ENCODE peak calls at places on chromosomes 6 and 20, in five cellular contexts. H, Q, J, C and I are unnamed samples.

GRCh38 chr6:142421285-142422202 is 119.7 kb downstream of the ADGRG6 start:
- DNase-seq in C (no peak), J (no peak), Q (no peak), H (no peak), I (no peak)

GRCh38 chr6:44921787-44922186 is 406.3 kb upstream of the RUNX2 start:
- DNase-seq in Q (peak), C (no peak), H (no peak), J (no peak), I (no peak)

GRCh38 chr6:56364482-56365313 is 117.3 kb upstream of the COL21A1 start:
- DNase-seq in J (no peak), Q (no peak), H (no peak), C (no peak), I (no peak)

GRCh38 chr6:170212051-170212756 is 78.7 kb downstream of the DLL1 start:
- DNase-seq in Q (no peak), J (no peak), H (no peak), C (no peak), I (no peak)

GRCh38 chr20:47642624-47643023 is 140.9 kb downstream of the NCOA3 start:
- DNase-seq in J (no peak), Q (no peak), H (no peak), C (no peak), I (no peak)

GRCh38 chr20:61289166-61289565 is 37.1 kb downstream of the CDH4 start:
- DNase-seq in C (no peak), Q (no peak), H (no peak), J (no peak), I (no peak)

GRCh38 chr20:57409672-57410397 is 18.6 kb downstream of the RBM38 start:
- DNase-seq in C (no peak), Q (no peak), H (no peak), J (peak), I (no peak)

GRCh38 chr20:17431621-17432364 is 99.4 kb downstream of the BFSP1 start:
- DNase-seq in Q (peak), C (no peak), J (peak), H (peak), I (peak)

GRCh38 chr6:69232506-69233194 is 564.2 kb downstream of the LMBRD1 start:
- DNase-seq in C (no peak), Q (peak), J (peak), H (peak), I (no peak)

GRCh38 chr20:41534842-41535241 is 83.3 kb downstream of the CHD6 start:
- DNase-seq in Q (no peak), H (no peak), J (peak), C (no peak), I (no peak)

GRCh38 chr20:17602493-17602892 is 32.6 kb downstream of the DSTN start:
- DNase-seq in Q (no peak), H (no peak), J (no peak), C (no peak), I (no peak)

GRCh38 chr6:33983109-33983475 is 162.8 kb downstream of the GRM4 start:
- DNase-seq in C (no peak), Q (peak), J (peak), H (no peak), I (peak)

GRCh38 chr6:2876210-2877056 is 26.7 kb downstream of the SERPINB9 start:
- DNase-seq in H (no peak), J (no peak), Q (peak), C (no peak), I (peak)

GRCh38 chr20:59291740-59292139 is 8.7 kb upstream of the EDN3 start:
- DNase-seq in J (no peak), C (no peak), H (no peak), Q (no peak), I (no peak)

GRCh38 chr20:34215711-34216381 is 25.4 kb upstream of the ASIP start:
- DNase-seq in C (no peak), H (peak), J (peak), Q (peak), I (peak)

GRCh38 chr6:113694278-113695077 is 162.7 kb upstream of the MARCKS start:
- DNase-seq in Q (peak), J (no peak), H (no peak), C (no peak), I (no peak)
- TF ChIP-seq ZNF274 in Q (no peak), J (no peak), H (no peak), C (no peak), I (no peak)

DNA sequence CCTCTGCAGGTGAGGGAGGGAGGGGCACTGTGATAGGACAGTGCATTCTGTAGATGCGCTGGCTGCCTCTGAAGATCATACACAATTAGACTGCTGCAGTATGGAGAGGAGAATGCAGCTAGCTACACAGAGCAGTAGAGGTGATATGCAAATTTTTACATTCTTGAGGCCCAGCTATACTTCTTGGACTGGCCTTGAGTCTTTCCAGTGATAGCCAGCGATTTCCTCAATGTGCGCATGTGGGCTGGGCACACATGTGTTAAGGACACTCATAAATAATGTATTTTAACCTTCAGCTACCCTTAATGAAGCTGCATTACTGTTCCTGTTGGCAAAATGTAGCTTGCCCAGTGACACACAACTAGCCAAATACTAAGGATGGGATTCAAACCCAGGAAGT is 19.0 kb downstream of the TTPAL start:
- DNase-seq in J (no peak), H (no peak), C (no peak), Q (no peak), I (no peak)
- TF ChIP-seq ZNF274 in J (no peak), H (no peak), C (no peak), Q (no peak), I (no peak)

GRCh38 chr20:2595076-2595475 is 57.4 kb upstream of the NOP56 start:
- DNase-seq in Q (no peak), C (no peak), H (no peak), J (no peak), I (no peak)

GRCh38 chr20:2599265-2600060 is 53.0 kb upstream of the NOP56 start:
- DNase-seq in C (no peak), J (no peak), H (no peak), Q (no peak), I (no peak)

GRCh38 chr20:2602046-2602735 is 50.2 kb upstream of the NOP56 start:
- DNase-seq in H (no peak), C (no peak), J (no peak), Q (no peak), I (no peak)

GRCh38 chr20:2593756-2594155 is 57.4 kb downstream of the TMC2 start:
- DNase-seq in Q (no peak), H (no peak), J (no peak), C (no peak), I (no peak)

DNA sequence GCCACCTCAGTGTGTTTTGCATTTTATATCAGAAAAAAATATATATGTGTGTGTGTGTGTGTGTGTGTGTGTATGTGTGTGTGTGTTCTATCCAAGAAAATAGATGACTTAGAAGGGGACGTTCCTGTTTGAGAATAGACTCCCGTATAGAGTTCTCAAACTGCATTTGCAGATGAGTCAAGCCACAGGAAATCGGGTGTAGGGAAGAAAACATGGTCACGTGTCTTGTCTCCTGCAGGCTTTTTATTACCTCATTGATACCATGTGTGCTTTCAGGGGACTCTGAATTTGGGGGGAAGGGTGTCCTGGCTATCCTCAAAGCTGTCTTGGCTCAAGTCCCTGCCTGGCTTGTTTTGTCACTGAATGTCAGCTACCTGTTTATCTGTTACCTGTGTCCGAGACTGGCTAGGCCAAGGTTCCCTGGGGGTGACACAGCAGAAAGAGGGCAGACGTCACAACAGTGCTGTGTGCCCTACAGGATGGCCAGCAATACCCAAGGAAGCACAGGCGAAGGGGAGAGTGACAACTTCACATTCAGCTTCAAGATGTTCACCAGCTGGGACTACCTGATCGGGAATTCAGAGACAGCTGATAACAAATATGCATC is 55.7 kb upstream of the NOP56 start:
- DNase-seq in Q (no peak), C (no peak), H (no peak), J (no peak), I (no peak)
- TF ChIP-seq ZNF274 in Q (no peak), C (no peak), H (no peak), J (no peak), I (no peak)

DNA sequence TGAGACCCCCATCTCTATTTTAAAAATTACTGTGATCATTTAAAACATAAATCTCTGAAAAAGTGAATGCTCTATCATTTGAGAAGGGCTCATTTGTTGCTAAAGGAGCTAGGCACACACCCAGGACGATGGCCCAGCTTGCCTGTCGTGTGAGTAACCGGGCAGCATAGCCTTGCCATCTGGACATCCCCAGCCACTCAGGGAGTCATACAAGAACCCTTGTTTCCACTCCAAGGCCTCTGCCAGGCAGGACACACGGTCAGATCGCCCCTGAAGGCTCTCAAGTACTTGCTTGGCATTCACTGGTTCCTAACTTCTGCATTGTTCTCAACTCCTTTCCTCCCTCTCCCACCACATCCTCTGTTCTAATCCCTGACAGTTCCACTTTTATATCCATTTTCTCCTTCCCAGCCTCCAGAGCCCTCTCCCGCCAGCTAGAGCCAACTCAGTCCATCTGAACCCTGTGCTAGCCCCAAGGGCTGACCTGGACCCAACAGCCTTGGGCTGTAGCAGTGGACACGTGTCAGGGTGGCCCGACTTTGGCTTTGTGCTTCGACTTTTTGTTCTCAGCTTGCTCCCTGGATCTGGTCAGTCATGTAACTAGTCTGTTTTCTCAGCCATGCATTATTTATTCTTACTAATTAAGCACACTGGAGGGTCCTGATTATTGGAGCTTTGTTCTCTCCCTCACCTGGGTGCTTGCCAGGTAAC is 15.7 kb upstream of the EZR start:
- DNase-seq in C (no peak), J (no peak), H (no peak), Q (no peak), I (no peak)
- TF ChIP-seq ZNF274 in C (no peak), J (no peak), H (no peak), Q (no peak), I (no peak)

GRCh38 chr20:9241721-9242427 is 173.0 kb downstream of the PLCB4 start:
- DNase-seq in H (no peak), C (no peak), Q (no peak), J (no peak), I (no peak)
- TF ChIP-seq ZNF274 in H (no peak), C (no peak), Q (no peak), J (no peak), I (no peak)

GRCh38 chr20:13341737-13342393 is 120.8 kb downstream of the ISM1 start:
- DNase-seq in C (no peak), Q (no peak), J (no peak), H (no peak), I (no peak)
- TF ChIP-seq ZNF274 in C (no peak), Q (no peak), J (no peak), H (no peak), I (no peak)

GRCh38 chr6:129685640-129686031 is 24.3 kb downstream of the ARHGAP18 start:
- DNase-seq in Q (no peak), H (no peak), J (no peak), C (no peak), I (no peak)
- TF ChIP-seq ZNF274 in Q (no peak), H (no peak), J (no peak), C (no peak), I (no peak)

GRCh38 chr6:121435444-121436069 is at the start of gene GJA1:
- DNase-seq in Q (no peak), H (peak), J (no peak), C (no peak), I (no peak)
- TF ChIP-seq ZNF274 in Q (no peak), H (no peak), J (no peak), C (no peak), I (no peak)

GRCh38 chr6:12851123-12851695 is 134.6 kb downstream of the PHACTR1 start:
- DNase-seq in J (no peak), H (peak), Q (no peak), C (no peak), I (no peak)
- TF ChIP-seq ZNF274 in J (no peak), H (no peak), Q (no peak), C (no peak), I (no peak)